ENCODE peak calls at places on chromosomes 1 and 21, in eight cellular contexts. L is RWPE2, Y is transverse colon, D is left lung, V is WERI-Rb-1, G is cardiac muscle cell, Z is fibroblast of lung, N is tibial nerve. J is an unnamed sample. For H3K9me3 and H3K27me3, the result is how much of the 10 kb centered on the place peaks cover.

GRCh38 chr21:42447732-42448131 is 44.0 kb downstream of the UBASH3A start:
- DNase-seq in G (no peak), Z (no peak), D (no peak), N (no peak), V (no peak), Y (no peak), L (no peak), J (no peak)

GRCh38 chr1:183806086-183806485 is 1.2 kb downstream of the RGL1 start:
- DNase-seq in V (no peak), L (no peak), Y (no peak), G (no peak), D (no peak), N (no peak), Z (peak), J (no peak)

GRCh38 chr1:46522184-46522968 is 29.1 kb downstream of the KNCN start:
- DNase-seq in Y (peak), G (no peak), Z (peak), D (peak), L (no peak), N (peak), V (peak), J (no peak)

GRCh38 chr1:110677016-110677415 is 2.3 kb upstream of the KCNA3 start:
- DNase-seq in L (no peak), Z (no peak), V (no peak), Y (no peak), D (no peak), N (no peak), G (no peak), J (no peak)

GRCh38 chr1:29821605-29822004 is 585.3 kb downstream of the PTPRU start:
- DNase-seq in G (no peak), Y (no peak), D (no peak), N (no peak), L (no peak), Z (no peak), V (no peak), J (no peak)

GRCh38 chr1:165228676-165229075 is 127.8 kb downstream of the LMX1A start:
- DNase-seq in L (no peak), G (peak), D (no peak), Y (no peak), V (no peak), Z (no peak), N (no peak), J (no peak)

GRCh38 chr1:31460027-31460426 is 47.0 kb downstream of the SERINC2 start:
- DNase-seq in G (no peak), Y (no peak), D (no peak), Z (peak), L (no peak), V (peak), N (no peak), J (no peak)

GRCh38 chr1:231021540-231022031 is 18.5 kb downstream of the FAM89A start:
- DNase-seq in D (no peak), V (no peak), G (no peak), N (no peak), L (no peak), Y (no peak), Z (no peak), J (no peak)

GRCh38 chr1:228020686-228021525 is 14.1 kb downstream of the WNT3A start:
- DNase-seq in D (peak), G (no peak), L (peak), N (no peak), Z (no peak), V (no peak), Y (peak), J (no peak)

GRCh38 chr1:185632659-185633428 is 101.3 kb upstream of the HMCN1 start:
- DNase-seq in N (no peak), Z (peak), G (no peak), D (no peak), L (no peak), V (no peak), Y (no peak), J (no peak)

GRCh38 chr1:156481527-156481926 is 19.0 kb downstream of the MEF2D start:
- DNase-seq in G (no peak), D (no peak), N (no peak), Y (no peak), L (no peak), Z (no peak), V (no peak), J (no peak)

GRCh38 chr1:92903765-92904164 is 57.5 kb downstream of the DIPK1A start:
- DNase-seq in G (no peak), V (no peak), L (no peak), N (no peak), Y (no peak), Z (no peak), D (no peak), J (no peak)

GRCh38 chr21:35737899-35738341 is 322.4 kb downstream of the SETD4 start:
- DNase-seq in L (no peak), V (no peak), Y (no peak), Z (no peak), N (peak), D (no peak), G (no peak), J (no peak)

GRCh38 chr1:23562138-23562819 is 3.0 kb upstream of the ID3 start:
- DNase-seq in V (peak), Y (peak), Z (peak), G (peak), N (peak), L (peak), D (peak), J (no peak)

GRCh38 chr1:40384887-40385286 is 11.4 kb downstream of the SMAP2 start:
- DNase-seq in L (no peak), Y (no peak), D (no peak), V (no peak), G (no peak), Z (no peak), N (no peak), J (no peak)

GRCh38 chr1:231334952-231335351 is 2.7 kb downstream of the EXOC8 start:
- DNase-seq in L (no peak), N (no peak), Y (no peak), D (no peak), Z (no peak), V (no peak), G (no peak), J (no peak)

GRCh38 chr1:115437146-115437639 is 99.1 kb upstream of the NGF start:
- DNase-seq in L (no peak), Z (no peak), V (no peak), N (no peak), Y (no peak), G (no peak), D (no peak), J (no peak)

GRCh38 chr1:173997796-173998195 is 24.4 kb downstream of the RC3H1 start:
- DNase-seq in V (no peak), G (no peak), D (no peak), Y (no peak), L (no peak), N (no peak), Z (peak), J (no peak)

GRCh38 chr1:54838565-54839180 is 37.5 kb upstream of the TTC22 start:
- DNase-seq in L (no peak), G (no peak), Y (no peak), N (no peak), D (no peak), Z (no peak), V (no peak), J (no peak)

GRCh38 chr21:17461582-17461981 is 51.3 kb upstream of the CXADR start:
- DNase-seq in G (no peak), Y (no peak), V (no peak), N (no peak), Z (peak), D (no peak), L (no peak), J (no peak)

GRCh38 chr1:36136535-36136934 is 11.5 kb upstream of the COL8A2 start:
- DNase-seq in L (no peak), Z (peak), Y (no peak), D (no peak), V (no peak), G (no peak), N (no peak), J (no peak)

GRCh38 chr1:195202271-195202670 is 1406.0 kb downstream of the KCNT2 start:
- DNase-seq in Y (no peak), N (no peak), G (peak), L (no peak), D (no peak), V (no peak), Z (peak), J (no peak)

GRCh38 chr1:164983023-164983650 is 373.4 kb downstream of the LMX1A start:
- DNase-seq in Y (no peak), N (no peak), G (peak), V (no peak), Z (no peak), D (no peak), L (no peak), J (no peak)

GRCh38 chr1:37673920-37674319 is 18.4 kb upstream of the CDCA8 start:
- DNase-seq in Z (no peak), D (no peak), N (no peak), L (no peak), V (no peak), Y (no peak), G (no peak), J (peak)

GRCh38 chr1:114320586-114320985 is 166.9 kb upstream of the SYT6 start:
- DNase-seq in N (no peak), Z (peak), G (no peak), L (no peak), D (no peak), Y (no peak), V (no peak), J (no peak)

GRCh38 chr1:197173571-197174482 is 27.4 kb upstream of the ASPM start:
- DNase-seq in N (no peak), L (no peak), Y (no peak), G (no peak), Z (peak), V (no peak), D (no peak), J (no peak)

GRCh38 chr21:43333301-43334062 is 93.4 kb downstream of the SIK1 start:
- DNase-seq in G (peak), Z (peak), V (no peak), Y (no peak), N (no peak), D (peak), L (peak), J (no peak)

GRCh38 chr1:150615346-150616201 is 13.8 kb downstream of the ENSA start:
- DNase-seq in V (no peak), L (no peak), D (no peak), Z (no peak), Y (peak), G (no peak), N (no peak), J (no peak)

GRCh38 chr1:25216123-25216522 is 16.2 kb downstream of the SYF2 start:
- DNase-seq in G (no peak), L (no peak), D (no peak), Y (no peak), Z (no peak), V (no peak), N (no peak), J (no peak)

GRCh38 chr1:235111107-235111506 is 17.5 kb downstream of the TOMM20 start:
- DNase-seq in Z (no peak), Y (no peak), D (no peak), V (no peak), L (no peak), N (no peak), G (no peak), J (no peak)

GRCh38 chr1:3135073-3135745 is 66.2 kb downstream of the PRDM16 start:
- DNase-seq in Y (no peak), N (no peak), G (no peak), L (no peak), Z (no peak), V (peak), D (no peak), J (no peak)

GRCh38 chr1:231334079-231334666 is 3.5 kb downstream of the EXOC8 start:
- DNase-seq in L (no peak), V (no peak), Z (no peak), G (no peak), N (no peak), Y (no peak), D (no peak), J (no peak)

GRCh38 chr1:16080422-16081150 is 7.1 kb upstream of the FAM131C start:
- DNase-seq in D (peak), N (no peak), Z (no peak), V (no peak), L (no peak), G (peak), Y (no peak), J (no peak)

GRCh38 chr1:36458910-36459309 is 5.3 kb downstream of the MRPS15 start:
- DNase-seq in V (no peak), L (no peak), Y (no peak), D (no peak), N (no peak), Z (no peak), G (no peak), J (no peak)

GRCh38 chr1:20480261-20481157 is 5.5 kb downstream of the CAMK2N1 start:
- DNase-seq in N (no peak), V (no peak), L (no peak), D (no peak), Z (no peak), G (no peak), Y (peak), J (no peak)

GRCh38 chr1:243311809-243312208 is 56.0 kb downstream of the SDCCAG8 start:
- DNase-seq in L (no peak), D (no peak), G (no peak), Y (no peak), Z (no peak), V (no peak), N (no peak), J (no peak)

GRCh38 chr1:23400324-23401110 is 24.0 kb downstream of the TCEA3 start:
- DNase-seq in L (no peak), D (no peak), N (no peak), V (no peak), Y (no peak), Z (peak), G (no peak), J (no peak)

GRCh38 chr1:44730741-44731512 is at the start of gene RNU5D-1:
- DNase-seq in V (peak), N (peak), G (peak), Y (peak), L (peak), Z (peak), D (peak), J (peak)

GRCh38 chr1:167503626-167504458 is 14.5 kb downstream of the CD247 start:
- DNase-seq in G (no peak), N (no peak), Z (no peak), V (no peak), D (no peak), Y (no peak), L (no peak), J (no peak)

DNA sequence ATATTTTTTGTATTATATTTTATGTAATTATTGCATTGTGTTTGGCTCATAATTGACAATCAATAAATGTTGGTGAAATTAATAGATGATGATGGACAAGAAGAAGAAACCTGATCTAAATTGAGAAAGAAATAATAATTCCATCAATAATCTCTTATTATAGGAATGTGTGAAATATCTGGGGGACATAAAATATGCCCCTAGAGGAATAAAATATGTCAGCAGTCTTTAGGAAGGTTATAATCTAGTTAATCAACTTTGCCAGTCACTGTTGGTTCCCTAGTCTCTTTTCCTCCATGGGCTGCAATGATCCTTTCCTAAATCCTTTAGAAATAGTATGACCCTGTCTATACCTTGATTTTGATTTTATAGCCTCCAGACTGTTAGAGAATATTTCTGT is 549.7 kb upstream of the ADGRL4 start:
- DNase-seq in L (no peak), Z (no peak), G (no peak), V (no peak), Y (no peak), N (no peak), D (no peak), J (no peak)
- H3K9me3 ChIP-seq in L (under half), Z (under half), G (under half), V (under half), Y (under half), N (under half), D (under half), J (under half)

GRCh38 chr1:179090522-179090921 is 8.7 kb downstream of the TOR3A start:
- DNase-seq in Y (no peak), N (no peak), G (no peak), Z (no peak), V (no peak), D (no peak), L (no peak), J (no peak)
- TF ChIP-seq CTCF in Y (no peak), N (no peak), G (no peak), Z (peak), V (peak), D (no peak), L (no peak), J (no peak)

GRCh38 chr1:50415235-50416149 is 7.8 kb downstream of the DMRTA2 start:
- DNase-seq in Y (no peak), V (no peak), D (no peak), G (no peak), L (no peak), N (no peak), Z (no peak), J (no peak)
- H3K27me3 ChIP-seq in Y (half or more), V (under half), D (half or more), G (half or more), L (half or more), N (under half), Z (half or more), J (half or more)

DNA sequence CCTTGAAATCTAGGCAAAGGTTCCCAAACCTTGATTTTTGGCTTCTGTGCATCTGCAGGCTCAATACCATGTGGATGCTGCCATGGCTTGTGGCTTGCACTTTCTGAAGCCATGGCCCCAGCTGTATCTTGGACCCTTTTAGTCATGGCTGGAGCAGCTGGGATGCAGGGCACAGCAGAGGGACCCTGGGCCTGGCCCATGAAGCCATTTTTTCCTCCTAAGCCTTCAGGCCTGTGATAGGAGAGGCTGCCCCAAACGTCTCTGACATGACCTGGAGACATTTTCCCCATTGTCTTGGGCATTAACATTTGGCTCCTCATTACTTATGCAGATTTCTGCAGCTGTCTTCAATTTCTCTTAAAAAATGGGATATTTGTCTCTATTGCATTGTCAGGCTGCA is 97.4 kb downstream of the NPHS2 start:
- DNase-seq in D (no peak), Y (no peak), L (no peak), Z (no peak), N (no peak), G (no peak), V (no peak), J (no peak)
- H3K9me3 ChIP-seq in D (under half), Y (under half), L (under half), Z (under half), N (half or more), G (under half), V (under half), J (under half)

DNA sequence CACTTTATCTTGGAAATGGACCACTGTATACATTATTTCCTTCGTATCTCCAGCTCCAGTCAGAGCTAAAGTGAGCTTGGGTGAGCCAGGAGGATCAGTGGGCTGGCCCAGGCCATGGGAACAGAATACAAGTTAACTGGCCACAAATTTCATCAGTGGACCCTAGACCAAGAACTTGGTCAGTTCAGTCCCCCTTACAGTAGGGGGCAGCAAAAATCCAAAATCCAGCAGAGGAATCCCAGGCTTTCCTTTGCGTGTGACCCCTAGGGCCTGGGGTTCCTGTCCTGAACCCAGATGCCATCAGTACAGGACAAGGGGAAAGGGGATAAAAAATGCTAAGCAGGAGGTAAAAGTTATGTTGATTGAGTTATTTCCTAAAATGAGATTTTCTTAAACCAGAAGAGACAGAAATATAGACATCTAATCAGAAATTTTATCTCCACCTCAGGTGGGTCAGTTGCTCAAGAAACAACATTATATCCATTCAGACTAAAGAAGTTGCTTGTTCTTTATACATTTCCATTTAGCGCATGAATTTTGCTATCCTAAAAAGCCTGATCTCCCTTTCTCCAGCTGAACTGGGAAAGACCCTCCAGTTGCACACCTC is 24.1 kb upstream of the LCE5A start:
- DNase-seq in Z (no peak), G (no peak), L (no peak), N (no peak), Y (no peak), V (no peak), D (no peak), J (no peak)
- TF ChIP-seq CTCF in Z (peak), G (peak), L (peak), N (no peak), Y (peak), V (peak), D (peak), J (no peak)

GRCh38 chr1:153260473-153260979 is 1.0 kb downstream of the LORICRIN start:
- DNase-seq in D (no peak), V (no peak), L (no peak), G (no peak), N (no peak), Z (no peak), Y (no peak), J (no peak)

GRCh38 chr1:153265457-153265856 is 6.0 kb downstream of the LORICRIN start:
- DNase-seq in D (no peak), Y (no peak), L (no peak), G (no peak), N (no peak), V (no peak), Z (no peak), J (no peak)

GRCh38 chr1:153261793-153262371 is 2.4 kb downstream of the LORICRIN start:
- DNase-seq in G (no peak), V (no peak), L (no peak), N (no peak), Y (no peak), D (no peak), Z (no peak), J (no peak)

GRCh38 chr1:153260980-153261792 is 1.7 kb downstream of the LORICRIN start:
- DNase-seq in Y (no peak), N (no peak), Z (no peak), G (peak), V (peak), D (peak), L (no peak), J (peak)

DNA sequence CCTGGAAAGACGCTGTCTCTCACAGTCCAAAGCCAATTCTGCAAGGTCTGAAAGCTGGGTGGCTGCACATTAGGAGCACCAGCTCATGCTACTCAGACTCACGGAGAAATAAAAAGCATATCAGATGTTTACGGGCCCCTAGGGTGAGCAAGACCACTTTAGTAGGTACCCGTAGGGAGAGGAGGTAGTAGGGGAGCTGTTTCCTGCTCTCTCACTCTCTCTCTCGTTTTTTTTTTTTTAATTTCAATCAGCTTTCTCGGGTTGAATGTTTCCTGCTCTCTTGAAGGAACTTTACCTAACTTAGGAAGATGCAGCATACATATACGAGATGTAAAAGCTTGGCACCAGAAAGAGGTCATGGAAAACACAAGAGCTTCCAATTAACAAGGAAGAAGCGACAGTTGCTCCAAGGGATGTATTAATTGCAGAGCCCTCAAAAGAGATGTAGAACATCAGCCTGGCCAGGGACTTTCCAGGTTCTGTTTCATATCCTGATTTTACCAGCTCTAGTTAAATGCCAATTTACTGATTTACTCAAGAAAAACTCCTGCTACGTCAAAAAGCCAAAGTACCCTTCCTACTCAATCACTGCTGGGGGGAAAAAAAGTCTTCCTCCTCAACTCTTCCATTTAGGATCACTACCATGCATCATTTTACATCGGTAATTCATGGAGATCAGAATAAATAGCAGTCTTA is 3.1 kb downstream of the LORICRIN start:
- DNase-seq in L (no peak), N (no peak), D (no peak), G (no peak), Y (no peak), V (no peak), Z (no peak), J (no peak)
- H3K27me3 ChIP-seq in L (half or more), N (under half), D (half or more), G (half or more), Y (half or more), V (under half), Z (under half), J (half or more)